ENCODE peak calls at places on chromosomes 5 and 9, in nine cellular contexts. F is stimulated activated CD4-positive, alpha-beta T cell treated with anti-CD3 and anti-CD28 coated beads, Interleukin-4, amount 100 ng/mL, for 4 hours; Q is left ventricle myocardium inferior; U is A549; O is dorsolateral prefrontal cortex; R is Right ventricle myocardium inferior; E is HTR-8/SVneo; J is GM04503; N is Caki2. T is an unnamed sample.

GRCh38 chr5:111967463-111967862 is 210.5 kb upstream of the NREP start:
- DNase-seq in O (no peak), J (no peak), U (no peak), E (no peak), R (no peak), Q (no peak), F (no peak), N (no peak), T (no peak)

GRCh38 chr5:1547655-1548054 is 23.9 kb upstream of the LPCAT1 start:
- DNase-seq in N (no peak), U (no peak), J (no peak), O (no peak), Q (no peak), E (no peak), R (no peak), F (no peak), T (no peak)

GRCh38 chr5:171365351-171365750 is 22.3 kb upstream of the NPM1 start:
- DNase-seq in O (no peak), R (no peak), Q (no peak), U (peak), E (no peak), F (no peak), J (no peak), N (no peak), T (no peak)

GRCh38 chr9:21570643-21571275 is 88.6 kb upstream of the IFNE start:
- DNase-seq in F (no peak), Q (no peak), R (no peak), U (no peak), O (no peak), N (no peak), J (no peak), E (no peak), T (no peak)

GRCh38 chr9:113298924-113299770 is 4.0 kb downstream of the RNF183 start:
- DNase-seq in U (no peak), F (no peak), E (no peak), N (no peak), R (no peak), Q (no peak), O (no peak), J (no peak), T (no peak)

GRCh38 chr9:130535818-130536521 is 43.4 kb upstream of the FUBP3 start:
- DNase-seq in J (peak), F (no peak), N (no peak), O (no peak), R (no peak), Q (peak), E (no peak), U (no peak), T (no peak)

GRCh38 chr9:24245988-24246387 is 299.7 kb downstream of the IZUMO3 start:
- DNase-seq in Q (no peak), U (no peak), N (peak), J (no peak), R (no peak), F (no peak), E (peak), O (no peak), T (no peak)

GRCh38 chr5:74099538-74099937 is 473.5 kb downstream of the ARHGEF28 start:
- DNase-seq in J (no peak), F (no peak), N (no peak), R (no peak), E (no peak), U (no peak), Q (no peak), O (no peak), T (no peak)

GRCh38 chr5:76790632-76791290 is 28.1 kb upstream of the F2RL1 start:
- DNase-seq in Q (no peak), F (peak), U (peak), N (peak), O (no peak), R (no peak), E (peak), J (peak), T (no peak)

GRCh38 chr5:174472956-174473355 is 251.4 kb upstream of the MSX2 start:
- DNase-seq in U (no peak), F (no peak), N (no peak), Q (no peak), R (no peak), O (no peak), J (no peak), E (no peak), T (no peak)

GRCh38 chr9:90343360-90343759 is 299.3 kb downstream of the DIRAS2 start:
- DNase-seq in Q (no peak), R (no peak), O (no peak), F (no peak), U (no peak), E (no peak), J (no peak), N (peak), T (no peak)

GRCh38 chr5:93570294-93571110 is 10.5 kb downstream of the NR2F1-AS1 start:
- DNase-seq in F (no peak), E (no peak), O (no peak), N (no peak), Q (no peak), R (no peak), J (no peak), U (no peak), T (no peak)

GRCh38 chr9:6929428-6929827 is 171.7 kb downstream of the KDM4C start:
- DNase-seq in N (no peak), U (no peak), R (no peak), Q (no peak), O (no peak), E (no peak), F (no peak), J (no peak), T (no peak)

GRCh38 chr5:141615991-141616715 is 2.6 kb downstream of the DIAPH1 start:
- DNase-seq in Q (no peak), U (no peak), E (no peak), J (no peak), O (no peak), N (no peak), F (peak), R (no peak), T (no peak)

GRCh38 chr5:151570512-151571269 is 20.4 kb downstream of the FAT2 start:
- DNase-seq in R (no peak), Q (no peak), U (no peak), O (no peak), E (no peak), N (no peak), J (no peak), F (no peak), T (no peak)

GRCh38 chr9:131733601-131734061 is 6.2 kb downstream of the RAPGEF1 start:
- DNase-seq in E (peak), U (peak), R (no peak), N (peak), Q (no peak), J (peak), O (no peak), F (peak), T (no peak)

GRCh38 chr9:129624168-129624759 is 1.7 kb upstream of the NTMT1 start:
- DNase-seq in N (peak), F (peak), R (no peak), Q (no peak), O (no peak), J (no peak), E (peak), U (peak), T (no peak)

GRCh38 chr5:157942595-157942994 is 83.7 kb upstream of the CLINT1 start:
- DNase-seq in U (no peak), R (no peak), E (no peak), N (no peak), O (no peak), F (no peak), J (no peak), Q (no peak), T (no peak)

GRCh38 chr5:74361406-74362358 is 278.8 kb downstream of the ENC1 start:
- DNase-seq in U (no peak), O (no peak), E (no peak), R (no peak), J (no peak), F (no peak), N (no peak), Q (no peak), T (no peak)

GRCh38 chr5:159018855-159019254 is 80.9 kb downstream of the EBF1 start:
- DNase-seq in J (no peak), U (no peak), E (no peak), Q (no peak), N (no peak), O (no peak), F (no peak), R (no peak), T (no peak)

GRCh38 chr5:158874814-158875213 is 224.9 kb downstream of the EBF1 start:
- DNase-seq in R (no peak), E (no peak), F (no peak), O (no peak), N (no peak), U (no peak), Q (no peak), J (no peak), T (no peak)

GRCh38 chr5:34609951-34610431 is 46.1 kb upstream of the RAI14 start:
- DNase-seq in E (no peak), R (no peak), N (no peak), U (no peak), O (no peak), F (no peak), J (no peak), Q (no peak), T (no peak)

GRCh38 chr5:174589011-174589410 is 135.4 kb upstream of the MSX2 start:
- DNase-seq in F (no peak), J (no peak), E (no peak), N (peak), Q (no peak), O (no peak), U (no peak), R (no peak), T (no peak)

GRCh38 chr5:97846646-97847045 is 663.6 kb upstream of the RIOK2 start:
- DNase-seq in E (no peak), R (no peak), F (no peak), N (no peak), O (no peak), Q (no peak), U (no peak), J (no peak), T (no peak)

GRCh38 chr5:100841358-100842076 is 61.6 kb downstream of the ST8SIA4 start:
- DNase-seq in N (no peak), Q (no peak), F (no peak), O (no peak), U (no peak), E (no peak), R (no peak), J (no peak), T (no peak)

T was measured in substantia nigra.